ENCODE peak calls at places on chromosomes 4 and X, in four cellular contexts. One of them, this sample, is unnamed.

GRCh38 chr4:88318751-88319350 is 34.5 kb upstream of the PPM1K start:
- DNase-seq in pulmonary artery endothelial cell: no peak
- DNase-seq in cardiac fibroblast: peak; percentile 17
- DNase-seq in HTR-8/SVneo: no peak
- DNase-seq in this sample: no peak

GRCh38 chr4:23959401-23960148 is 69.7 kb upstream of the PPARGC1A start:
- DNase-seq in pulmonary artery endothelial cell: no peak
- DNase-seq in cardiac fibroblast: no peak
- DNase-seq in HTR-8/SVneo: no peak
- DNase-seq in this sample: no peak

GRCh38 chr4:158835456-158836369 is 66.9 kb downstream of the FNIP2 start:
- DNase-seq in HTR-8/SVneo: no peak
- DNase-seq in pulmonary artery endothelial cell: no peak
- DNase-seq in cardiac fibroblast: no peak
- DNase-seq in this sample: no peak

GRCh38 chr4:26124753-26125236 is 196.0 kb upstream of the RBPJ start:
- DNase-seq in pulmonary artery endothelial cell: no peak
- DNase-seq in HTR-8/SVneo: no peak
- DNase-seq in cardiac fibroblast: peak; percentile 32
- DNase-seq in this sample: no peak

GRCh38 chrX:154696328-154697045 is 43.1 kb upstream of the CTAG2 start:
- DNase-seq in pulmonary artery endothelial cell: no peak
- DNase-seq in cardiac fibroblast: peak; percentile 89
- DNase-seq in HTR-8/SVneo: peak; percentile 26
- DNase-seq in this sample: no peak

GRCh38 chrX:85851418-85851817 is 195.9 kb downstream of the CHM start:
- DNase-seq in HTR-8/SVneo: no peak
- DNase-seq in pulmonary artery endothelial cell: no peak
- DNase-seq in cardiac fibroblast: peak; percentile 11
- DNase-seq in this sample: peak; percentile 2

GRCh38 chr4:147160908-147161513 is 215.3 kb upstream of the TTC29 start:
- DNase-seq in HTR-8/SVneo: peak; percentile 60
- DNase-seq in cardiac fibroblast: peak; percentile 83
- DNase-seq in pulmonary artery endothelial cell: no peak
- DNase-seq in this sample: peak; percentile 76

GRCh38 chr4:19844436-19844835 is 407.3 kb upstream of the SLIT2 start:
- DNase-seq in cardiac fibroblast: peak; percentile 49
- DNase-seq in pulmonary artery endothelial cell: no peak
- DNase-seq in HTR-8/SVneo: no peak
- DNase-seq in this sample: no peak

GRCh38 chrX:15564981-15565579 is 35.7 kb downstream of the ACE2 start:
- DNase-seq in HTR-8/SVneo: peak; percentile 17
- DNase-seq in pulmonary artery endothelial cell: peak; percentile 87
- DNase-seq in cardiac fibroblast: peak; percentile 78
- DNase-seq in this sample: peak; percentile 11

GRCh38 chrX:109992203-109992602 is 10.7 kb upstream of the TMEM164 start:
- DNase-seq in HTR-8/SVneo: no peak
- DNase-seq in cardiac fibroblast: no peak
- DNase-seq in pulmonary artery endothelial cell: no peak
- DNase-seq in this sample: no peak

GRCh38 chr4:73378887-73379286 is 25.2 kb upstream of the ALB start:
- DNase-seq in pulmonary artery endothelial cell: no peak
- DNase-seq in cardiac fibroblast: no peak
- DNase-seq in HTR-8/SVneo: no peak
- DNase-seq in this sample: no peak

GRCh38 chr4:116358633-116359222 is 726.6 kb downstream of the TRAM1L1 start:
- DNase-seq in pulmonary artery endothelial cell: no peak
- DNase-seq in HTR-8/SVneo: peak; percentile 41
- DNase-seq in cardiac fibroblast: peak; percentile 72
- DNase-seq in this sample: peak; percentile 52

GRCh38 chr4:119068529-119068962 is 67.1 kb upstream of the MYOZ2 start:
- DNase-seq in pulmonary artery endothelial cell: no peak
- DNase-seq in HTR-8/SVneo: peak; percentile 19
- DNase-seq in cardiac fibroblast: peak; percentile 22
- DNase-seq in this sample: no peak

GRCh38 chr4:139312552-139313332 is 10.5 kb upstream of the NDUFC1 start:
- DNase-seq in cardiac fibroblast: no peak
- DNase-seq in pulmonary artery endothelial cell: no peak
- DNase-seq in HTR-8/SVneo: no peak
- DNase-seq in this sample: no peak

GRCh38 chrX:29090811-29091210 is 503.6 kb downstream of the IL1RAPL1 start:
- DNase-seq in cardiac fibroblast: peak; percentile 25
- DNase-seq in pulmonary artery endothelial cell: no peak
- DNase-seq in HTR-8/SVneo: peak; percentile 3
- DNase-seq in this sample: no peak

GRCh38 chr4:159480826-159481225 is 377.9 kb downstream of the RAPGEF2 start:
- DNase-seq in cardiac fibroblast: no peak
- DNase-seq in HTR-8/SVneo: no peak
- DNase-seq in pulmonary artery endothelial cell: no peak
- DNase-seq in this sample: no peak

GRCh38 chr4:25951390-25951952 is 37.5 kb downstream of the SMIM20 start:
- DNase-seq in HTR-8/SVneo: no peak
- DNase-seq in cardiac fibroblast: no peak
- DNase-seq in pulmonary artery endothelial cell: no peak
- DNase-seq in this sample: no peak

GRCh38 chrX:44183329-44183728 is 160.1 kb downstream of the EFHC2 start:
- DNase-seq in HTR-8/SVneo: no peak
- DNase-seq in cardiac fibroblast: no peak
- DNase-seq in pulmonary artery endothelial cell: no peak
- DNase-seq in this sample: no peak

GRCh38 chr4:100483796-100484195 is 34.0 kb downstream of the EMCN start:
- DNase-seq in cardiac fibroblast: no peak
- DNase-seq in HTR-8/SVneo: no peak
- DNase-seq in pulmonary artery endothelial cell: no peak
- DNase-seq in this sample: no peak

GRCh38 chr4:53490161-53490915 is 100.9 kb downstream of the LNX1 start:
- DNase-seq in pulmonary artery endothelial cell: no peak
- DNase-seq in HTR-8/SVneo: no peak
- DNase-seq in cardiac fibroblast: peak; percentile 55
- DNase-seq in this sample: no peak

GRCh38 chr4:73705056-73705432 is 35.3 kb upstream of the CXCL8 start:
- DNase-seq in cardiac fibroblast: peak; percentile 91
- DNase-seq in pulmonary artery endothelial cell: peak; percentile 37
- DNase-seq in HTR-8/SVneo: no peak
- DNase-seq in this sample: no peak

GRCh38 chr4:146243883-146244277 is 29.5 kb downstream of the REELD1 start:
- DNase-seq in cardiac fibroblast: no peak
- DNase-seq in pulmonary artery endothelial cell: no peak
- DNase-seq in HTR-8/SVneo: no peak
- DNase-seq in this sample: no peak

GRCh38 chrX:13239272-13239671 is 80.6 kb downstream of the ATXN3L start:
- DNase-seq in HTR-8/SVneo: no peak
- DNase-seq in pulmonary artery endothelial cell: no peak
- DNase-seq in cardiac fibroblast: no peak
- DNase-seq in this sample: no peak

GRCh38 chr4:141102367-141102766 is 30.9 kb downstream of the RNF150 start:
- DNase-seq in cardiac fibroblast: peak; percentile 58
- DNase-seq in pulmonary artery endothelial cell: no peak
- DNase-seq in HTR-8/SVneo: peak; percentile 57
- DNase-seq in this sample: no peak

GRCh38 chr4:22430626-22431025 is 85.2 kb downstream of the ADGRA3 start:
- DNase-seq in cardiac fibroblast: no peak
- DNase-seq in HTR-8/SVneo: no peak
- DNase-seq in pulmonary artery endothelial cell: no peak
- DNase-seq in this sample: no peak

GRCh38 chr4:42326040-42326439 is 71.2 kb upstream of the SHISA3 start:
- DNase-seq in pulmonary artery endothelial cell: no peak
- DNase-seq in cardiac fibroblast: no peak
- DNase-seq in HTR-8/SVneo: no peak
- DNase-seq in this sample: no peak

GRCh38 chr4:72974694-72975487 is 94.6 kb downstream of the COX18 start:
- DNase-seq in HTR-8/SVneo: peak; percentile 8
- DNase-seq in cardiac fibroblast: peak; percentile 76
- DNase-seq in pulmonary artery endothelial cell: peak; percentile 13
- DNase-seq in this sample: no peak

GRCh38 chrX:1493877-1494510 is 41.3 kb upstream of the ASMTL start:
- DNase-seq in pulmonary artery endothelial cell: no peak
- DNase-seq in cardiac fibroblast: no peak
- DNase-seq in HTR-8/SVneo: no peak
- DNase-seq in this sample: no peak

GRCh38 chr4:188989371-188989770 is 850.1 kb downstream of the TRIML1 start:
- DNase-seq in pulmonary artery endothelial cell: no peak
- DNase-seq in HTR-8/SVneo: no peak
- DNase-seq in cardiac fibroblast: peak; percentile 8
- DNase-seq in this sample: no peak

GRCh38 chr4:88283661-88284377 is 542 bp downstream of the PPM1K start:
- DNase-seq in HTR-8/SVneo: peak; percentile 10
- DNase-seq in pulmonary artery endothelial cell: no peak
- DNase-seq in cardiac fibroblast: no peak
- DNase-seq in this sample: peak; percentile 71

GRCh38 chr4:1772869-1773538 is 20.1 kb upstream of the FGFR3 start:
- DNase-seq in HTR-8/SVneo: no peak
- DNase-seq in cardiac fibroblast: no peak
- DNase-seq in pulmonary artery endothelial cell: no peak
- DNase-seq in this sample: no peak

This sample was measured in GM20000.